ENCODE peak calls at places on chromosomes 13 and 19, in six cellular contexts. Q is K562, I is H1, J is SK-N-SH, C is HepG2, T is GM12878. W is an unnamed sample.

GRCh38 chr19:42461700-42462324 is 19.1 kb upstream of the CXCL17 start:
- DNase-seq in Q (no peak), I (no peak), J (no peak), C (peak; percentile 52), T (no peak), W (no peak)

GRCh38 chr13:31200636-31200970 is 828 bp downstream of the B3GLCT start:
- DNase-seq in Q (peak; percentile 48), I (no peak), J (no peak), C (peak; percentile 24), T (no peak), W (no peak)

GRCh38 chr19:35752746-35753350 is 4.0 kb downstream of the HSPB6 start:
- DNase-seq in Q (no peak), I (no peak), J (no peak), C (no peak), T (no peak), W (no peak)

GRCh38 chr19:51181913-51182419 is 39.9 kb downstream of the SIGLEC7 start:
- DNase-seq in Q (no peak), I (peak; percentile 54), J (peak; percentile 36), C (no peak), T (no peak), W (peak; percentile 52)

GRCh38 chr13:76992548-76993001 is 694 bp downstream of the CLN5 start:
- DNase-seq in Q (peak; percentile 39), I (no peak), J (peak; percentile 29), C (no peak), T (no peak), W (peak; percentile 27)

GRCh38 chr19:5948697-5949564 is 29.0 kb downstream of the RANBP3 start:
- DNase-seq in Q (no peak), I (no peak), J (no peak), C (no peak), T (no peak), W (no peak)

GRCh38 chr13:43364210-43365041 is 341.0 kb downstream of the DNAJC15 start:
- DNase-seq in Q (no peak), I (no peak), J (no peak), C (no peak), T (no peak), W (no peak)

GRCh38 chr13:23867027-23867491 is 22.1 kb downstream of the MIPEP start:
- DNase-seq in Q (peak; percentile 45), I (no peak), J (no peak), C (no peak), T (no peak), W (no peak)

GRCh38 chr13:73107970-73108369 is 49.2 kb downstream of the KLF5 start:
- DNase-seq in Q (no peak), I (no peak), J (no peak), C (no peak), T (no peak), W (no peak)

GRCh38 chr13:51208707-51209106 is 13.5 kb upstream of the FAM124A start:
- DNase-seq in Q (no peak), I (no peak), J (no peak), C (no peak), T (no peak), W (no peak)
- TF ChIP-seq CTCF in Q (no peak), I (no peak), J (no peak), C (no peak), T (no peak), W (no peak)

GRCh38 chr19:49556412-49557398 is 23.7 kb downstream of the NOSIP start:
- DNase-seq in Q (no peak), I (peak; percentile 68), J (no peak), C (no peak), T (no peak), W (no peak)

GRCh38 chr19:49557641-49558325 is 22.6 kb downstream of the NOSIP start:
- DNase-seq in Q (no peak), I (no peak), J (no peak), C (no peak), T (no peak), W (no peak)

GRCh38 chr19:49554701-49555181 is 25.6 kb downstream of the NOSIP start:
- DNase-seq in Q (no peak), I (no peak), J (no peak), C (no peak), T (no peak), W (no peak)

GRCh38 chr19:49553451-49554271 is 25.9 kb downstream of the RCN3 start:
- DNase-seq in Q (no peak), I (no peak), J (no peak), C (peak; percentile 79), T (no peak), W (no peak)

DNA sequence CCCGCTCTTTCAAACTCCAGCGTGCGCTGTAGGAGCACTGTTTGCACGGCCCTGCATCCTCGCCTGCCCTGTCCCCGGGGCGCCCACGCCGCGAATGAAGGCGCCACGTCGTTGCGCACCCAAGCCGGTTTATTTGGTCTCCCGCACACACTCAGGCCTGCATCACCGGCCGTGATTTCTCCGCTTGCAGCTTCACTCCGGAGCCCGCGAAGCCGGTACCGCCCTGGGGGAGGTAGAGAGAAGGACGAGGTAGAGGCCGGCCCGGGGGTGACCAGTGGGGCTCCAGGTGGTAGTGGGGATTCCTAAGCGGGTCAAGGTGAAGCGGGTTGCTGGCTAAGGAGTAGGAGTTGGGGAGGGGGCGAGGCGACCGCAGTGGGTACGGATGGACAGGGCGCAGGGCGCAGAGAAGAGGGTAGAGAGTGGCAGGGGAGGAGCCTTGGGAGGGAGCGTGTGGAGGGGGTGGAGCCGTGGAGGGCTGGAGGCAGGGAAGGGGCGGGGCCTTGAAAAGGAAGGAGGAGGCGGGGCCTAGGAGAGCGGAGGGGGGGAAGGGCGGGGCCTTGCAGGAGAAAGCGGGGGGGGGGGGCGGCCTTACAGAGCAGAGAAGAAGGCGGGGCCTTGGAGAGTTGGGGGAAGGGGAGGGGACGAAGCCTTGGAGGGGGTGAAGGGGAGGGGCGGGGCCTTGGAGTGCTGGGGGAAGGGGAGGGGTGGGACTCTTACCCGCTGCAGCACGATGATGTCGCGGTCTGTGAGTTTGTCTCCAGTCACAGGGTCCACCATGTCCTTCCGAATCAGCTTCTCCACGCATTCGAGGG is 24.6 kb downstream of the NOSIP start:
- DNase-seq in Q (peak; percentile 86), I (peak; percentile 88), J (peak; percentile 95), C (no peak), T (no peak), W (peak; percentile 25)
- TF ChIP-seq GABPA in Q (no peak), I (no peak), J (no peak), C (no peak), T (no peak), W (no peak)

DNA sequence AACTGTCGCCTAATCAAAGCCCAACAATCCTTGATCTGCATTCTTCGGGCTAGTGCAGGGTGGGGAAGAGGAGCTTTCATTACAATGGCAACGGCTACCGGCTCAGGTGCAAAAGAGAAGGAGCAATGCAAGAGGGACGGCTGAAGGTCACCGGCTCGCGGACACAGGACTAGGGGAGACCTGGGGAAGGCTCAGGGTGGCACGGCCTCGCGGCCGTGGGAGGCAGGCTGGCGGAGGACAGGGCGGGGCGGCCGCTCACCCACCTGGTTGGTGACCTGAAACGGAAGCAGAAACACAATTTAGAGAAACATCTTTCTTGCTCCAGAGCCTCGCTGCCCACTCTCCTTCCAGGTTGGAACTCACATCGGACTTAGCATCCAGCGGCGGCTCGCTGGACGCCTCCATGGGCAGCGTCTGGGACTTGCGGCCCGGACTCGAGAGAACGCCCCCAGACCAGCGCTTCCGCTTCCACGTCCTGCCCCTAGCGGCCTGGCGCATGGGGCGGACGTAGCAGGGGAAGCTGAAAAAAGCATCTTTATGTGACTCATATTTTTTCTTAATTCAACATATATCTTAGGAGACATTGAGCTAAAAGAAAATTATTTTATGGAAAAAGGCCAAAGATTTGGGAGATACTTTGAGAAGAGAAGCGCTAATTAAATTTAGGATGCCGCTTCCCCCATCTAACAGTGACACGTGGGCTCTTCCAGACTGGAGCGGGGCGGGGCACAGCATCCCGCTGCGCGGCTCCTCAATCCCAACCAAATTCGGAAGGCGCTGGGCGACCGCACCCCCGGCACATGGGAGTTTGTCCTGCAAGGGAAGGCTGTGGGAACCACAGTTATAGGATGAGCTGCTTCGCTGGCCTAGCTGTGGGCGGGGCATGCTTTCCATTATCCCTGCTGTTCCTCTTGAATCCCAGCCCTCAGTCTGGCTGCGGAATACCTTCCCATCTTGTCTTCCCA is at the start of gene COMMD6:
- DNase-seq in Q (peak; percentile 83), I (peak; percentile 91), J (peak; percentile 91), C (peak; percentile 72), T (peak; percentile 42), W (peak; percentile 80)
- TF ChIP-seq CTCF in Q (no peak), I (no peak), J (no peak), C (no peak), T (no peak), W (no peak)

GRCh38 chr13:30045916-30046704 is 195.7 kb upstream of the UBL3 start:
- DNase-seq in Q (no peak), I (no peak), J (no peak), C (no peak), T (no peak), W (peak; percentile 21)

GRCh38 chr13:30051531-30052060 is 201.2 kb upstream of the UBL3 start:
- DNase-seq in Q (no peak), I (no peak), J (no peak), C (no peak), T (no peak), W (no peak)

GRCh38 chr13:30052127-30052526 is 201.7 kb upstream of the UBL3 start:
- DNase-seq in Q (peak; percentile 3), I (peak; percentile 50), J (no peak), C (no peak), T (no peak), W (peak; percentile 75)

GRCh38 chr13:30047154-30047874 is 196.9 kb upstream of the UBL3 start:
- DNase-seq in Q (no peak), I (no peak), J (no peak), C (no peak), T (no peak), W (no peak)

DNA sequence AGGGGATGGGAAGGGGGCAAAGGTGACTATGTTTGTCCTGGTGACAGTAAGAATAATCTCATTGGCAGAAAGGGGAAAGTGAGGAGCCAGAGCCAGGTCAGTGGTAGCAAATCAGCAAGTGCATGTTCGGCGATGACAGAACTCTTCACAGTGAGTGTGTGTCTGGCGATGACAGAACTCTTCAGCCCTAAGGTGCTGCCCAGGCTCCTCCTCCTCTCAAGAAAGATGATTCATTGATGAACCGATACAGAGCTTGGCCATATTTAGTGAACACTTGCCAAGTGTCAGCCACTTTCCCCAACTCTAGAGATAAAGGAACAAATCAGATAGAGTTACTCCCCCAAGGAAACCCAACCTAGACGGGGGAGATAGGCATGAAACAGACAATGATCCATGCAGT is 199.3 kb upstream of the UBL3 start:
- DNase-seq in Q (peak; percentile 5), I (no peak), J (no peak), C (no peak), T (no peak), W (no peak)
- TF ChIP-seq GABPA in Q (no peak), I (no peak), J (no peak), C (no peak), T (no peak), W (no peak)

W was measured in HL-60.